ENCODE peak calls at places on chromosomes 16 and 17, in six cellular contexts. E is H7; R is PC-3; A is stimulated activated CD4-positive, alpha-beta T cell treated with anti-CD3 and anti-CD28 coated beads, Interleukin-1b, Interleukin-23, amount 100 ng/mL, for 24 hours; D is T follicular helper cell; O is left ventricle myocardium inferior. X is an unnamed sample.
A peak's percentile ranks its signal among the peaks of the same experiment; 100 is the strongest.

GRCh38 chr17:19876524-19877161 is 8.9 kb upstream of the ULK2 start:
- DNase-seq in O (peak; percentile 64), R (no peak), D (no peak), A (no peak), E (no peak), X (no peak)

GRCh38 chr17:36686123-36686669 is 84.8 kb downstream of the MRM1 start:
- DNase-seq in E (no peak), A (no peak), D (no peak), O (no peak), R (peak; percentile 5), X (no peak)

GRCh38 chr17:6374271-6374691 is 60.6 kb downstream of the AIPL1 start:
- DNase-seq in D (no peak), O (no peak), R (peak; percentile 84), A (no peak), E (no peak), X (peak; percentile 60)

GRCh38 chr16:50521246-50521900 is 26.8 kb upstream of the NKD1 start:
- DNase-seq in O (no peak), R (no peak), D (no peak), A (no peak), E (no peak), X (no peak)

GRCh38 chr17:64340557-64340956 is 50.1 kb downstream of the PECAM1 start:
- DNase-seq in O (no peak), E (no peak), D (no peak), R (no peak), A (no peak), X (no peak)

GRCh38 chr17:78142113-78142861 is 3.9 kb upstream of the C17orf99 start:
- DNase-seq in R (peak; percentile 100), O (no peak), E (no peak), A (no peak), D (no peak), X (peak; percentile 96)

GRCh38 chr17:80781188-80781577 is 210.5 kb upstream of the CHMP6 start:
- DNase-seq in D (no peak), R (no peak), E (no peak), A (no peak), O (no peak), X (no peak)

GRCh38 chr17:40015005-40015997 is at the start of gene CSF3:
- DNase-seq in D (no peak), R (no peak), A (no peak), E (peak; percentile 52), O (no peak), X (peak; percentile 66)

X was measured in DMS53.